ENCODE peak calls at places on chromosomes 3 and 15, in six cellular contexts. I is T-helper 1 cell; A is iPS-NIHi11; G is activated naive CD8-positive, alpha-beta T cell treated with anti-CD3 and anti-CD28 coated beads, Interleukin-2, amount 50 U/mL, for 24 hours; H is BE2C; Z is SK-MEL-5. B is an unnamed sample.

GRCh38 chr3:62592408-62592807 is 219.1 kb upstream of the FEZF2 start:
- DNase-seq in Z (no peak), G (no peak), I (no peak), A (no peak), H (no peak), B (no peak)

GRCh38 chr3:99429501-99429900 is 208.9 kb upstream of the COL8A1 start:
- DNase-seq in Z (no peak), I (no peak), H (no peak), G (no peak), A (peak), B (no peak)

GRCh38 chr3:58874248-58874741 is 175.5 kb downstream of the CFAP20DC start:
- DNase-seq in G (no peak), A (no peak), I (no peak), H (no peak), Z (no peak), B (no peak)

GRCh38 chr15:88623061-88623460 is 1.9 kb downstream of the AEN start:
- DNase-seq in Z (peak), H (no peak), I (no peak), G (peak), A (no peak), B (no peak)

GRCh38 chr3:187958432-187959003 is 195.4 kb upstream of the LPP start:
- DNase-seq in H (no peak), Z (no peak), A (no peak), I (peak), G (peak), B (no peak)

GRCh38 chr3:33363113-33363800 is 76.9 kb downstream of the UBP1 start:
- DNase-seq in G (no peak), H (no peak), Z (no peak), A (no peak), I (no peak), B (no peak)

GRCh38 chr15:67834249-67834592 is 5.6 kb downstream of the RNU6-1 start:
- DNase-seq in I (no peak), A (no peak), H (no peak), G (no peak), Z (no peak), B (no peak)

GRCh38 chr3:60246361-60246760 is 1004.9 kb downstream of the FHIT start:
- DNase-seq in I (no peak), G (no peak), A (no peak), H (no peak), Z (no peak), B (no peak)

GRCh38 chr3:13877911-13878710 is 1.8 kb downstream of the WNT7A start:
- DNase-seq in H (no peak), A (peak), I (no peak), Z (no peak), G (no peak), B (no peak)

GRCh38 chr15:29674661-29675533 is 147.4 kb downstream of the TJP1 start:
- DNase-seq in H (peak), G (no peak), Z (no peak), I (no peak), A (peak), B (no peak)

GRCh38 chr3:70516081-70516480 is 203.6 kb upstream of the MDFIC2 start:
- DNase-seq in H (no peak), A (no peak), Z (no peak), I (no peak), G (no peak), B (no peak)

GRCh38 chr3:38555926-38556325 is 59.8 kb downstream of the EXOG start:
- DNase-seq in I (no peak), A (no peak), H (no peak), G (no peak), Z (no peak), B (no peak)

GRCh38 chr3:32239638-32240550 is 1.4 kb downstream of the CMTM8 start:
- DNase-seq in I (no peak), Z (peak), A (peak), G (peak), H (peak), B (no peak)

GRCh38 chr3:131806736-131807135 is 228.1 kb downstream of the CPNE4 start:
- DNase-seq in H (no peak), I (no peak), Z (no peak), G (no peak), A (no peak), B (no peak)

GRCh38 chr3:31247850-31248618 is 284.7 kb upstream of the STT3B start:
- DNase-seq in A (no peak), G (no peak), I (no peak), Z (no peak), H (no peak), B (no peak)

GRCh38 chr3:127860223-127860622 is 37.9 kb upstream of the MGLL start:
- DNase-seq in Z (no peak), H (no peak), I (no peak), G (no peak), A (no peak), B (no peak)

GRCh38 chr3:25513642-25514266 is 85.7 kb downstream of the RARB start:
- DNase-seq in G (no peak), I (no peak), A (no peak), Z (no peak), H (no peak), B (no peak)

GRCh38 chr15:65902373-65902772 is 33.1 kb downstream of the RAB11A start:
- DNase-seq in Z (no peak), G (no peak), I (no peak), H (no peak), A (peak), B (no peak)

GRCh38 chr3:111717601-111718000 is 122.5 kb upstream of the ZBED2 start:
- DNase-seq in G (peak), Z (peak), A (peak), I (peak), H (peak), B (peak)

GRCh38 chr3:32432711-32433530 is 41.3 kb downstream of the CMTM7 start:
- DNase-seq in H (no peak), I (no peak), A (no peak), G (peak), Z (no peak), B (no peak)

GRCh38 chr3:132211896-132212295 is 105.3 kb upstream of the ACP3 start:
- DNase-seq in Z (peak), A (no peak), I (no peak), G (no peak), H (no peak), B (no peak)

B was measured in anterior cingulate cortex.